ENCODE peak calls at places on chromosomes 1 and 21, in ten cellular contexts. W is astrocyte, Q is coronary artery, X is WTC11, R is dorsolateral prefrontal cortex, S is GM10248, G is HFF-Myc, U is progenitor cell of endocrine pancreas, D is endodermal cell, P is sigmoid colon. O is an unnamed sample.

GRCh38 chr1:148308832-148309458 is 156.9 kb upstream of the NBPF11 start:
- DNase-seq in G (peak), X (peak), D (peak), Q (no peak), P (no peak), W (no peak), U (no peak), R (no peak), S (no peak), O (no peak)

GRCh38 chr1:980602-981395 is 1.1 kb downstream of the PERM1 start:
- DNase-seq in Q (no peak), D (no peak), R (no peak), W (no peak), X (no peak), P (no peak), S (no peak), G (no peak), U (no peak), O (no peak)

GRCh38 chr1:23394664-23395063 is 25.0 kb upstream of the ZNF436 start:
- DNase-seq in G (no peak), S (no peak), D (peak), W (peak), R (peak), X (peak), U (no peak), P (peak), Q (peak), O (no peak)

GRCh38 chr1:76330993-76331603 is 256.6 kb downstream of the ST6GALNAC3 start:
- DNase-seq in X (peak), S (peak), U (peak), R (no peak), P (no peak), D (peak), W (peak), G (peak), Q (no peak), O (peak)

GRCh38 chr1:54804471-54805132 is 3.5 kb upstream of the TTC22 start:
- DNase-seq in X (no peak), P (peak), U (no peak), D (peak), Q (no peak), S (no peak), R (no peak), G (no peak), W (no peak), O (no peak)

GRCh38 chr1:117735045-117735992 is 129.5 kb downstream of the TENT5C start:
- DNase-seq in Q (no peak), G (no peak), U (no peak), P (no peak), X (no peak), S (peak), R (no peak), D (no peak), W (peak), O (peak)

GRCh38 chr1:60913039-60913438 is 169.3 kb upstream of the NFIA start:
- DNase-seq in X (no peak), D (no peak), W (no peak), G (no peak), S (no peak), P (no peak), U (no peak), Q (no peak), R (no peak), O (no peak)

GRCh38 chr1:11280719-11281376 is 7.8 kb downstream of the UBIAD1 start:
- DNase-seq in G (no peak), X (no peak), W (no peak), P (no peak), R (no peak), S (peak), D (no peak), Q (no peak), U (no peak), O (no peak)

GRCh38 chr21:33061233-33061632 is 8.7 kb upstream of the OLIG1 start:
- DNase-seq in D (no peak), R (no peak), W (no peak), X (no peak), S (no peak), U (no peak), Q (no peak), P (no peak), G (no peak), O (no peak)

GRCh38 chr1:45089711-45090110 is 77.7 kb downstream of the UROD start:
- DNase-seq in P (no peak), W (no peak), X (no peak), U (no peak), R (no peak), D (no peak), Q (no peak), S (no peak), G (no peak), O (no peak)

GRCh38 chr1:26542781-26543443 is 13.4 kb downstream of the RPS6KA1 start:
- DNase-seq in S (peak), Q (no peak), X (no peak), W (no peak), G (no peak), D (no peak), U (no peak), P (no peak), R (no peak), O (no peak)

GRCh38 chr1:17926906-17927305 is 171.8 kb downstream of the ACTL8 start:
- DNase-seq in S (no peak), G (no peak), R (no peak), U (no peak), D (no peak), Q (no peak), P (no peak), X (no peak), W (no peak), O (no peak)

GRCh38 chr1:223248787-223249175 is 105.7 kb upstream of the TLR5 start:
- DNase-seq in D (no peak), X (no peak), R (no peak), G (no peak), W (no peak), Q (peak), P (no peak), S (no peak), U (no peak), O (no peak)

GRCh38 chr1:186102559-186103148 is 272.4 kb downstream of the TPR start:
- DNase-seq in R (no peak), U (no peak), S (no peak), Q (no peak), W (peak), D (no peak), X (no peak), G (peak), P (no peak), O (no peak)

GRCh38 chr1:37151789-37152188 is 117.5 kb upstream of the GRIK3 start:
- DNase-seq in Q (no peak), G (no peak), S (no peak), W (no peak), U (no peak), D (no peak), X (no peak), R (no peak), P (no peak), O (no peak)

GRCh38 chr1:196180847-196181593 is 427.2 kb downstream of the KCNT2 start:
- DNase-seq in X (no peak), P (no peak), S (no peak), U (no peak), G (peak), R (no peak), Q (no peak), D (no peak), W (peak), O (no peak)

GRCh38 chr1:12434686-12435085 is 183.3 kb downstream of the DHRS3 start:
- DNase-seq in U (no peak), P (no peak), Q (no peak), S (no peak), X (no peak), W (peak), G (no peak), D (no peak), R (no peak), O (no peak)

GRCh38 chr1:190144650-190145049 is 333.0 kb downstream of the BRINP3 start:
- DNase-seq in G (no peak), R (no peak), X (no peak), P (no peak), S (no peak), U (no peak), D (no peak), Q (no peak), W (no peak), O (no peak)

GRCh38 chr1:231467986-231468385 is 45.9 kb upstream of the EGLN1 start:
- DNase-seq in P (no peak), S (no peak), U (no peak), W (no peak), Q (no peak), G (no peak), R (no peak), X (no peak), D (no peak), O (no peak)

GRCh38 chr1:62068978-62069377 is 125.7 kb upstream of the L1TD1 start:
- DNase-seq in Q (no peak), R (no peak), W (no peak), G (no peak), U (no peak), X (no peak), P (no peak), D (no peak), S (no peak), O (no peak)

GRCh38 chr1:50421768-50422674 is 1.2 kb downstream of the DMRTA2 start:
- DNase-seq in P (no peak), W (no peak), Q (no peak), S (no peak), X (peak), D (peak), U (no peak), G (no peak), R (no peak), O (no peak)

GRCh38 chr1:180213401-180214177 is 16.5 kb upstream of the LHX4 start:
- DNase-seq in Q (no peak), X (peak), R (no peak), D (peak), S (peak), W (no peak), P (peak), G (no peak), U (no peak), O (peak)
- TF ChIP-seq CTCF in Q (no peak), X (no peak), R (no peak), D (peak), S (no peak), W (no peak), P (no peak), G (no peak), U (no peak), O (no peak)

DNA sequence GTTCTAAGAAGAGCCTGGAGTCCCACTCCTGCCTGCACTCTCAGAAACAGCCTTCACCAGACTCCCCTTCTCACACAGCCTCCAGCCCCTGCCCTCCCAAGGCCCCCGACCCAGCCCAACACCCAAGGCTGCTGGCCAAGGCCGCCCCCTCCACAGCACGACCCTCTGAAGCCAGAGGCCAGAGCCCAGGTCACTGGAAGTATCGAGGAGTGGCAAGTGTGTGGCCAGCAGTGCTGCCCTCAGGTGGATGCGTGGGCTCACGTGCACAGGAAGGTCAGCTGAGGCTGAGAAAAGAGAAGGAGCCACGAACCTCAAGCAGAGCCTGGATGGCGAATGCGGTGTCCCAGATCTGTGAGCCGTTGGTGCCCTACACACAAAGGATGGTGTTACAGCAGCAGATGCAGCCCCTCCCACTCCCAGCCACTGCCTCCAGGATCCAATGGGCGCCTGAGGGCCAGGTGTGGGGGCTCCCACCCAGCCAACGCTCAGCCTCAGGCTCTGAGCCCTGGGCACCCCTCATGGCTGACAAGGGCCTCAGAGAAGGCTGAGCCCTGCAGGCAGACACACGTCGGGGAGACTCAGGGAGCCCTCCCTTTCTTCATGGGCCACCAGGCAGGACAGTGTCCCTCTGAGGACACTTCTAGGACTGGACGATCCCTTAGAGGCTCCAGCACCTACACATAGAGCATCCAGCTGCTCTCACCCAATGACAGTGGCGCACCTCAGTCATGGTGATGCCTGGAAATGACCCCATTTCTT is 18.0 kb downstream of the LSS start:
- DNase-seq in R (no peak), P (peak), D (no peak), Q (no peak), U (no peak), W (no peak), G (no peak), S (no peak), X (peak), O (no peak)
- TF ChIP-seq CTCF in R (no peak), P (no peak), D (peak), Q (no peak), U (peak), W (no peak), G (no peak), S (no peak), X (no peak), O (peak)

DNA sequence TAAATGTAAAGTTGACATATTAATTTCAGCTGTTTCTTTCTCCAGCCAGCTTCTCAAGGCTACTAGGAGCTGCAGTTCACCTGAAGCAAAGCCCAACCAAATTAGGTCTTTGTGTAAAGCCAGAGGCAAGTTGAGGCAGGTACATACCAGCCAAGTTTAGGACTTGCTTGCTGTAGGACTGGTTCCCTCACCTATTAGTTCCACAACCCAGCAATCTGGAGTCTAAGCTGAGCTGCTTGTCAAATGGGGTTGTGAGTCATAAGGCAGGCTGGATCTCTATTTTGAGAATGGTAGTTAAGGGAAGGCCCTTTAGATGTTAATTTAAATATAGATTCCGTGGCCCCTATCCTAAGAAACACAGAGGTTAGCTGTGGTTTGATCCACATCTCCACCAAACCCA is 7.6 kb upstream of the FLG2 start:
- DNase-seq in D (no peak), G (no peak), X (no peak), U (no peak), Q (no peak), W (no peak), S (no peak), P (no peak), R (no peak), O (no peak)
- TF ChIP-seq CTCF in D (no peak), G (no peak), X (no peak), U (no peak), Q (no peak), W (no peak), S (no peak), P (no peak), R (no peak), O (no peak)

DNA sequence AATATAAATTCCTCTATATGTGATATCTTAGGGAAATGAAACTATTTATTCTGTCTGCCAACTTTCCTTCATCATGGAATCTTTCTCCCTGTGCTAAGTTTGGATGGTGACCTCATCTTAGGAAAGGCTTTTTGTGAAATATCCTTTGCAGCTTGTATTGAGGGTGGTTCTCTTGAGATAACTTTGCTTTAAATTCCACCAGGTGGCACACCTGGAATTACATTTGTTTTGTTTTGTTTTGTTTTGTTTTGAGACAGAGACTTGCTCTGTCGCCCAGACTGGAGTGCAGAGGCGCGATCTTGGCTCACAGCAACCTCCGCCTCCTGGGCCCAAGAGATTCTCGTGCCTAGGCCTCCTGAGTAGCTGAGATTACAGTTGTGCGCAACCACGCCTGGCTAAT is 7.6 kb upstream of the CD1A start:
- DNase-seq in X (no peak), R (no peak), G (no peak), P (no peak), U (no peak), W (no peak), S (no peak), D (no peak), Q (no peak), O (no peak)
- TF ChIP-seq CTCF in X (no peak), R (no peak), G (no peak), P (no peak), U (no peak), W (no peak), S (peak), D (peak), Q (no peak), O (peak)

GRCh38 chr1:101816262-101816661 is 180.5 kb downstream of the OLFM3 start:
- DNase-seq in X (no peak), G (no peak), Q (no peak), D (no peak), U (no peak), S (no peak), P (no peak), W (no peak), R (no peak), O (no peak)

DNA sequence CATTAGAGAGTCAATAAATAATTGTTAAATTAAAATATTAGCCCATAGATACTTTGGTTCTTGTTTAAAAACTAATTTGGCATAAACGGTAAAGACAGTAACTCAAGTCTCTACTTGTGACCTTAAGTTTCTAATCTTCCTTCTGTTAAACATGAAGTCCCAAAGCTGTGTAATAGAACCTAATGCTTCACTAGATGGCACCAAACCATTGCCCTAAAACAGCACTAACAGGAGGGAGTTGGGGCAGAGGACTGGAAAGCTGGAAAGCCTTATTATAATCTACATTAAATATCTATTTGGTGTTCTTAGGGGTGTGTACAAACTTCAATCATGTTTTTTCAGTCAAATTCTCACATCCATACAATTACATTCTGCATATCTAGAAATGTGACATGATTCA is 176.6 kb downstream of the OLFM3 start:
- DNase-seq in U (peak), D (peak), X (no peak), W (no peak), Q (no peak), S (no peak), G (no peak), P (no peak), R (no peak), O (no peak)
- TF ChIP-seq CTCF in U (peak), D (peak), X (peak), W (peak), Q (no peak), S (no peak), G (no peak), P (peak), R (peak), O (peak)

GRCh38 chr1:21468597-21468996 is 28.7 kb downstream of the NBPF3 start:
- DNase-seq in D (peak), Q (no peak), G (no peak), X (peak), W (no peak), U (no peak), P (no peak), R (no peak), S (no peak), O (peak)
- TF ChIP-seq CTCF in D (peak), Q (no peak), G (peak), X (peak), W (peak), U (peak), P (no peak), R (no peak), S (peak), O (peak)

DNA sequence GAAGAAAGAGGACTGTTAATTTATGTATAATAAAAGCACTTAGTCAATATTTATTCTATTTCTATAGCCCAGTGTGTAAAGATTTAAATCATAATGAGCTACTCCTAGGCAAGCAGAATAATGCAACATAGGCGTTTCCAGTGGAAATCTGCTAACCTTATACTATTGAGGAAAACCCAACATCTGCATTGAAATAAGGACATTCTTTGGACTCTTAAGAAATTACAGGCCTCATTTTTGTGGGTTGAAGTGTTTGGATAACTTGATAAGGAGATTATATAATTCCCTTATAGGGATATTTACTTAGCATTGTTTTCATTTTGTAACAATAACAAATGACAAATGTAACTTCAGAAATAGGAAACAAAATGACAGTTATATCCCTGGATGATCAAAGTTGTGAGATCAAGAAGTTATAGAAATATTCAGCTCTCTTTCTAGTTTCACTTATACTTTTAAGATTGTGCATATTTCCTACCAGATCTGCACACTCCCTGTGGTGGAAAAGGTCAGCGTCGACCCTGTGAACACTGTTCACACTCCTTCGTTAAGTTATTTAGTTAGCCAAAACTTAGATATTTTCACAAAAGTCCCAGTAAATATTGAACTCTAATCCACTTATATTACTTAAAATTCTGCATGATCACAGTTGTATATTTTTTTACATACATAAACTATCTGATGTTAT is 284.4 kb upstream of the C1orf105 start:
- DNase-seq in D (no peak), X (no peak), W (peak), R (no peak), S (no peak), P (no peak), G (no peak), U (no peak), Q (no peak), O (no peak)
- TF ChIP-seq CTCF in D (no peak), X (no peak), W (no peak), R (no peak), S (no peak), P (no peak), G (no peak), U (no peak), Q (no peak), O (no peak)

DNA sequence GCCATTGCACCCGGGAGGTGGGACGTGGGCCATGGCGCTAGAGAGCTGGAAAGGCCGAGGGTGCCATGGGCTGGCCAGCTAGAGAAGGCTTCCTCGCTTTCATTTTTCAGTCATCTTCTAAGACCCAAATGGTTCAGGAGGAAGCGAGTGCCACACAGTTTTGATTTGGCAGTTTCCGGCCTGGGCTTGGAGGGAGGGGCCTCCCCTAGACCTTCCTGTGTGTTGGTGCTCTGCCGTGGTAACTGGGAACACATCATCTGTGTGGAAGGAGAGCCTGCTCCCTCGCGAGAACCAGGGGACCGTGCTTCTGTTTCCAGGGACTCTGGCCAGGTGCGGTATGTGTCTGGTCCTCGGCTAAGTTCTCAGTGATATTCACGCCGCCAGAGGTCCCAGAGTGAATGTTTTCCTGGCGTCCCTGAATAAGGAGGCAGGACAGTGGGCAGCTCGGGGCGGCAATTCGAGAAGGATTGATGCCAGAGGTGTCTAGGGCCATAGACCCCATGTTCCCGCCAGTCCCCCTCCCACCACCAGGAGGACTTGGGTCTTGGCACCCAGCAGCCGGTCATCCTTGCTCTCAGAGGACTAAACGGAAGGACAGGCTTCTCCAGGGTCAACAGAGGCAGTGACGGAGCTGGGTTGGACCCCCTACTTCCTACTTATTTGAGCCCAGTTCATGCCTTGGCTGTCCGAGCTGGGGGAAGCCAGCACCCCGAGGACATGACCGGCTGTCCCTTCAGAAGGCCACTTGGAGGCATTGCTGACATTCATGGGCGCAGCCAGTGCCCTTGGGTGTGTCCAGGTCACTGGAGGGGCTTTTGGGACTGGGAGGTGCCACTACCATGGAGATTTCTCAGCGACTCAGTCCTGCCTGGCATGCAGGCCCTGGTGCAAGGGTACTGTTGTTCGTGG is 2.7 kb upstream of the NPHP4 start:
- DNase-seq in R (no peak), D (no peak), U (no peak), S (peak), P (no peak), G (no peak), Q (no peak), W (no peak), X (no peak), O (peak)
- TF ChIP-seq CTCF in R (no peak), D (peak), U (peak), S (no peak), P (no peak), G (no peak), Q (no peak), W (no peak), X (no peak), O (peak)